ENCODE peak calls at places on chromosomes 13 and 19, in eight cellular contexts. H is smooth muscle cell of the brain vasculature; B is GM12865; N is fibroblast of the aortic adventitia; W is NCI-H1092 treated with DMSO at 0.1 percent for 48 hours; Q is SW 1271; X is T-cell; F is stimulated activated CD4-positive, alpha-beta T cell treated with anti-CD3 and anti-CD28 coated beads, Interleukin-4, amount 100 ng/mL, for 48 hours. E is an unnamed sample.

GRCh38 chr13:44107357-44108121 is 227.8 kb downstream of the LACC1 start:
- DNase-seq in H (no peak), B (no peak), N (no peak), W (no peak), Q (no peak), X (no peak), F (no peak), E (no peak)

GRCh38 chr19:24052811-24053210 is 34.2 kb upstream of the ZNF254 start:
- DNase-seq in H (no peak), B (no peak), N (no peak), W (no peak), Q (no peak), X (no peak), F (no peak), E (no peak)

GRCh38 chr13:77513719-77514335 is 21.7 kb upstream of the SCEL start:
- DNase-seq in H (no peak), B (peak), N (no peak), W (no peak), Q (no peak), X (no peak), F (no peak), E (no peak)

GRCh38 chr19:48624791-48625723 is 5.8 kb downstream of the SPHK2 start:
- DNase-seq in H (no peak), B (no peak), N (no peak), W (no peak), Q (no peak), X (no peak), F (no peak), E (no peak)

GRCh38 chr13:74767031-74767430 is 632.8 kb upstream of the KLF12 start:
- DNase-seq in H (no peak), B (no peak), N (peak), W (no peak), Q (no peak), X (no peak), F (no peak), E (no peak)

GRCh38 chr19:4694211-4694987 is 24.3 kb upstream of the MYDGF start:
- DNase-seq in H (peak), B (no peak), N (peak), W (no peak), Q (peak), X (no peak), F (no peak), E (peak)

GRCh38 chr19:13573268-13573667 is 67.0 kb upstream of the CACNA1A start:
- DNase-seq in H (no peak), B (no peak), N (no peak), W (no peak), Q (no peak), X (no peak), F (no peak), E (no peak)

GRCh38 chr19:5470264-5470671 is 15.1 kb downstream of the ZNRF4 start:
- DNase-seq in H (no peak), B (no peak), N (no peak), W (no peak), Q (no peak), X (no peak), F (no peak), E (no peak)

GRCh38 chr13:94811753-94812152 is 99.4 kb upstream of the SOX21 start:
- DNase-seq in H (no peak), B (no peak), N (no peak), W (no peak), Q (no peak), X (no peak), F (no peak), E (no peak)

GRCh38 chr19:42051166-42052115 is 18.6 kb downstream of the GRIK5 start:
- DNase-seq in H (no peak), B (peak), N (no peak), W (no peak), Q (no peak), X (no peak), F (no peak), E (no peak)

GRCh38 chr19:42544146-42544545 is 15.9 kb upstream of the CEACAM1 start:
- DNase-seq in H (no peak), B (no peak), N (no peak), W (no peak), Q (no peak), X (no peak), F (no peak), E (no peak)

GRCh38 chr13:32445461-32445860 is 17.5 kb upstream of the N4BP2L1 start:
- DNase-seq in H (no peak), B (no peak), N (no peak), W (no peak), Q (no peak), X (no peak), F (no peak), E (no peak)

GRCh38 chr13:109655206-109655600 is 131.2 kb downstream of the IRS2 start:
- DNase-seq in H (no peak), B (no peak), N (no peak), W (no peak), Q (no peak), X (no peak), F (no peak), E (no peak)

GRCh38 chr19:48190288-48191284 is 20.1 kb downstream of the ZSWIM9 start:
- DNase-seq in H (peak), B (no peak), N (no peak), W (no peak), Q (no peak), X (peak), F (no peak), E (peak)

GRCh38 chr13:109673477-109673876 is 112.9 kb downstream of the IRS2 start:
- DNase-seq in H (peak), B (no peak), N (no peak), W (no peak), Q (no peak), X (no peak), F (no peak), E (no peak)

GRCh38 chr13:20796791-20797513 is 23.2 kb upstream of the EEF1AKMT1 start:
- DNase-seq in H (no peak), B (no peak), N (no peak), W (no peak), Q (no peak), X (no peak), F (no peak), E (no peak)

GRCh38 chr19:38877781-38878574 is at the start of gene RINL:
- DNase-seq in H (no peak), B (peak), N (no peak), W (peak), Q (no peak), X (peak), F (peak), E (no peak)

GRCh38 chr19:16822648-16823047 is 6.5 kb upstream of the SIN3B start:
- DNase-seq in H (no peak), B (no peak), N (no peak), W (no peak), Q (no peak), X (no peak), F (no peak), E (no peak)

GRCh38 chr13:84994582-84994981 is 804.6 kb downstream of the SLITRK6 start:
- DNase-seq in H (no peak), B (no peak), N (no peak), W (no peak), Q (no peak), X (no peak), F (no peak), E (no peak)

E was measured in ACHN.